ENCODE peak calls at places on chromosome 15, in four cellular contexts. V is bronchial epithelial cell, L is fibroblast of pulmonary artery, U is heart left ventricle. K is an unnamed sample.

GRCh38 chr15:72227720-72228119 is 3.3 kb downstream of the PKM start:
- DNase-seq in V (peak), L (no peak), U (no peak), K (no peak)

GRCh38 chr15:82882250-82882928 is 70.1 kb downstream of the HOMER2 start:
- DNase-seq in U (no peak), L (no peak), V (no peak), K (no peak)

GRCh38 chr15:63842626-63843025 is 8.9 kb upstream of the HERC1 start:
- DNase-seq in U (no peak), V (no peak), L (no peak), K (no peak)

GRCh38 chr15:72685925-72686794 is at the start of the genes BBS4 and HIGD2B:
- DNase-seq in U (peak), L (peak), V (peak), K (peak)

GRCh38 chr15:87207945-87208580 is 1048.5 kb downstream of the NTRK3 start:
- DNase-seq in L (peak), U (no peak), V (peak), K (no peak)

GRCh38 chr15:56295433-56295832 is 51.8 kb upstream of the RFX7 start:
- DNase-seq in U (no peak), L (no peak), V (no peak), K (no peak)

GRCh38 chr15:50736823-50737222 is 28.7 kb downstream of the SPPL2A start:
- DNase-seq in V (no peak), L (no peak), U (no peak), K (no peak)

GRCh38 chr15:51121118-51121517 is 26.4 kb upstream of the TNFAIP8L3 start:
- DNase-seq in V (peak), L (peak), U (no peak), K (no peak)

GRCh38 chr15:100349696-100350433 is 8.1 kb upstream of the ADAMTS17 start:
- DNase-seq in L (peak), V (peak), U (peak), K (peak)

GRCh38 chr15:57377478-57377847 is 1.2 kb downstream of the CGNL1 start:
- DNase-seq in U (no peak), V (peak), L (no peak), K (no peak)

GRCh38 chr15:50058231-50058630 is 60.8 kb downstream of the ATP8B4 start:
- DNase-seq in U (no peak), V (no peak), L (peak), K (no peak)

GRCh38 chr15:57235865-57236264 is 140.4 kb upstream of the CGNL1 start:
- DNase-seq in U (no peak), L (peak), V (no peak), K (no peak)

GRCh38 chr15:60667190-60667868 is 188.4 kb upstream of the ICE2 start:
- DNase-seq in V (no peak), L (no peak), U (no peak), K (no peak)

GRCh38 chr15:62853114-62853832 is 189.3 kb upstream of the TPM1 start:
- DNase-seq in L (no peak), V (peak), U (no peak), K (no peak)

GRCh38 chr15:66681395-66681794 is 20.6 kb upstream of the SMAD6 start:
- DNase-seq in U (no peak), V (no peak), L (no peak), K (no peak)

GRCh38 chr15:36232491-36232890 is 346.9 kb upstream of the CDIN1 start:
- DNase-seq in V (no peak), L (no peak), U (no peak), K (no peak)

GRCh38 chr15:65930134-65930533 is 60.8 kb downstream of the RAB11A start:
- DNase-seq in U (no peak), V (no peak), L (no peak), K (no peak)

GRCh38 chr15:88120021-88120420 is 136.5 kb downstream of the NTRK3 start:
- DNase-seq in L (no peak), V (no peak), U (no peak), K (no peak)

GRCh38 chr15:39833515-39833981 is 50.9 kb upstream of the FSIP1 start:
- DNase-seq in U (no peak), L (peak), V (peak), K (no peak)
- H3K4me3 ChIP-seq in U (no peak), L (no peak), V (no peak), K (no peak)

GRCh38 chr15:34329006-34329405 is 8.6 kb downstream of the SLC12A6 start:
- DNase-seq in L (no peak), V (no peak), U (no peak), K (no peak)
- H3K4me3 ChIP-seq in L (no peak), V (no peak), U (no peak), K (no peak)

DNA sequence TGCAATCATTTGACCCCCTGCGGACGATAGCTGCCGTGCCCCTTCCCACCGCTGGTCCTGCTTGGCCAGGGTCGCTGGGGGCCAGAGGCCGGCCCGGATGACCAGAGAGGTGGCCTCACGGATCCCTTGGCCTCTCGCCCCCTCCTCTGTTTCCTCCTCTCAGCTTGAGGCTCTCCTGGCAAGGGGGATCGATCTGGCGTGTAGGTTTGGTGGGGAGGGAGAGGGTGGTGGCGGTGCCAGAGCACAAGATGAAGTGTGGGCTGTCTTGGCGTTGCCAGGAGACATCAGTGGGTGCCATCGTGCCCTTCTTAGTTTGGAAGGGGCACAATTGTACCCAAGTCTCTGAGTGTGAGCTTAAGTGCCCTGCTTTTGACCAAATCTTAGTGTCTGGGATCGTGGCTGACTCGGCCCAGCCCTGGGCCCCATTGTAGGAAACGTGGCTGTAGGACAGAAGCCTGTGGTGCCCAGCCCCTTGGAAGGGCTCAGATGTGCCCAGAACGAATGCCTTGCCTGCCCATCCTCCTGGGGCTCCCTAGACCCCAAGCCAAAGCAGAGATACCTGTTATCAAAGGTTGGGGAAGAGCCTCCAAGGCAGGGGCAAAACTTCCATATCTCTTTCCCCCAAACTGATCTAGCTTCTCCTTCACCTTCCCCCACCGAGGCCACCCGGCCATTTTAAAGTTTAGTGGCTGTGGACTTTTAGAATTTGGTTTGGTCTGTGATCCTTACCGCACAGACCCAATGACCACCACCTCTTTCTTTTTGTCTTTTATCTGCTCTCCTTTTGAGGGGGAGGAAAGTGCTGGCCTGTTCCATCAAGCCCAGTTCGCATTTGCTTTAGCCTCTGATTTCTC is 14.4 kb downstream of the NR2F2 start:
- DNase-seq in U (no peak), L (peak), V (no peak), K (no peak)
- H3K4me3 ChIP-seq in U (peak), L (peak), V (no peak), K (no peak)

GRCh38 chr15:31236184-31237041 is 90.2 kb upstream of the KLF13 start:
- DNase-seq in L (peak), V (peak), U (peak), K (no peak)
- H3K4me3 ChIP-seq in L (peak), V (no peak), U (peak), K (no peak)